ENCODE peak calls at places on chromosomes 5 and 9, in nine cellular contexts. E is retinal pigment epithelial cell, L is HCT116, F is ovary, T is PC-9, K is dorsolateral prefrontal cortex, I is PC-3, Y is neural progenitor cell, G is fibroblast of the aortic adventitia. Z is an unnamed sample.

GRCh38 chr5:14908195-14908594 is 36.6 kb upstream of the ANKH start:
- DNase-seq in E (no peak), L (no peak), F (no peak), T (peak), K (no peak), I (peak), Y (no peak), G (peak), Z (peak)

GRCh38 chr5:159331099-159331973 is 1.0 kb upstream of the IL12B start:
- DNase-seq in E (no peak), L (no peak), F (peak), T (no peak), K (peak), I (peak), Y (peak), G (peak), Z (peak)

GRCh38 chr9:135514342-135515082 is 6.7 kb upstream of the LCN1 start:
- DNase-seq in E (no peak), L (no peak), F (no peak), T (no peak), K (peak), I (no peak), Y (no peak), G (no peak), Z (no peak)

GRCh38 chr9:126788631-126789349 is 16.1 kb upstream of the ZBTB43 start:
- DNase-seq in E (peak), L (no peak), F (no peak), T (peak), K (peak), I (peak), Y (no peak), G (peak), Z (peak)

GRCh38 chr9:98018347-98018746 is 35.2 kb downstream of the ANP32B start:
- DNase-seq in E (no peak), L (no peak), F (no peak), T (no peak), K (no peak), I (no peak), Y (no peak), G (no peak), Z (no peak)

GRCh38 chr5:8213701-8214240 is 344.8 kb downstream of the MTRR start:
- DNase-seq in E (no peak), L (no peak), F (no peak), T (no peak), K (no peak), I (no peak), Y (peak), G (no peak), Z (no peak)

GRCh38 chr5:161314033-161314432 is 232.5 kb downstream of the GABRB2 start:
- DNase-seq in E (peak), L (no peak), F (no peak), T (no peak), K (no peak), I (no peak), Y (no peak), G (no peak), Z (no peak)

GRCh38 chr9:134325813-134326753 is at the start of gene RXRA:
- DNase-seq in E (no peak), L (no peak), F (peak), T (peak), K (peak), I (peak), Y (peak), G (peak), Z (peak)

GRCh38 chr5:6587171-6587570 is 45.7 kb downstream of the NSUN2 start:
- DNase-seq in E (no peak), L (no peak), F (no peak), T (no peak), K (no peak), I (no peak), Y (no peak), G (no peak), Z (no peak)

GRCh38 chr9:134624119-134624826 is 17.3 kb upstream of the COL5A1 start:
- DNase-seq in E (no peak), L (no peak), F (peak), T (no peak), K (peak), I (no peak), Y (no peak), G (peak), Z (peak)

DNA sequence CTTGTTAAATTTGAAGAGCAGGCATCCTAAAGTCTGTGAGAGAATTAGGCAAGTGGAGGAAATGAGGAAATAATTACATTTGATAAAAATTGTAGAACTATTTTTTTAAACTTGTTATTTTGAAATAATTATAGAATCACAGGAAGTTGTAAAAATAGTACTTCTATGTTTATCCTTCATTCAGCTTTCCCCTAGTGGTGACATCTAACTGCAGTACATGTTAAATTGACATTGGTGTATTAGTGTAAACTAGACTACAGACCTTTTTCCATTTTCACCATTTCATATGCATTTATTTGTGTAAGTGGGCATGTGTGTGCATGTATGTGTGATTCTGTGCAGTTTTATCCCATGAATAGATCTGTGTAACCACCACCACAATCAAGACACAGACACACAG is 51.6 kb downstream of the F2RL2 start:
- DNase-seq in E (no peak), L (no peak), F (no peak), T (no peak), K (no peak), I (no peak), Y (no peak), G (no peak), Z (no peak)
- TF ChIP-seq CTCF in E (no peak), L (no peak), F (no peak), T (no peak), K (no peak), I (peak), Y (no peak), G (peak), Z (no peak)

DNA sequence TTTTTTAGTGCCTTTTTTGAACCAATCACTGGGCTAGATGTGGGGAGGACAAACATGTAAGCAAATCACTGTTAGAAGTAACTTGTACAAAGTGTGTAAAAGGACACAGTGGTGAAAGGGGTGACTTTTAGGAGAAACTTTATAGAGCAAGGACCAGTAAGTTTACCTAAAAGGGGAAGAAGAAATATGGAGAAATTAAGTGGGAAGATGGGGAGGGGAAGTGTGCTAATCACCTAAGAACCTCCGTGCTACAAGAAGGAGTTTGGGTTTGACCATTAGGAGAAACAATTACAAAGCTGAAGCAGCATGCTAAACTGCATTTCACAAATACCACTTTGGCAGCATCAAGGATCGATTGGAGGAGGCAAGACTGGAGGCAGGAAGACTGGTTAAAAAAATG is 17.3 kb downstream of the ITGA1 start:
- DNase-seq in E (no peak), L (no peak), F (no peak), T (no peak), K (no peak), I (no peak), Y (no peak), G (no peak), Z (no peak)
- H3K4me3 ChIP-seq in E (no peak), L (no peak), F (no peak), T (no peak), K (no peak), I (no peak), Y (no peak), G (no peak), Z (peak)

DNA sequence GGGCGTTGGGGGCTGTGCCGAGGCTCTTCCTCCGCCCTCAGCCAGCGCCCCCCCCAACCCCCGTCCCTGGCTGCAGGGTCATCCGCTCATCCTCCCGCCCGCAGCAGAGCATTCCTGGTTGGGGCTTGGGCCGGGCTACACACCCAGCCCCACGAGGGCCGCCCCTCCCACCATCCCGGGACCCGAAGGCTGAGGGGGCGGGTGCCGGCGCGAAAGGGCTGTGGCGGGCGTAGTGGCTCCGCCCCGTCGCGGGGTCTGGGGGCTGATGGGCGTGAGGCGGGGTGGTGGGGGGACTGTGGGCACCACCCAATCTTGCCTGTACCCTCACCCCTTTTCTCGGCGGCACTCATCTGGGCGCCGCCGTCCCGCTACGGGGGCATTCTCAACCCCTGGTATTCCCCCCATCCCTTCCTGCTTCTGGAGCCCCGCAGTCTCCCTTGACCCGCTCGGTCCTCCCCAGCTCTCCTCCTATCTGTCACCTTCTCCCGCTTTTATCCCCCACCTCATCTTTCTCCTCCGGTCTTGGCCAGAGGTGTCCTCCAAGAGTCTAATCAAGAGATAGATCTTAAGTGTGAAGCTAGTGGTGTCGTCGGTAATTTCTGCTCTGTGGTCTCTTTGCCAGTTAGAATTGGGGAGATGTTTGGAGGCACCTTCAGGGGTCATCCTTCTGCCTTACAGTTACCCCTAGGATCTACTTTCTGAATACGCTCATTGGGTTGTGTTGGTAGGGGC is 1.6 kb downstream of the FER start:
- DNase-seq in E (no peak), L (no peak), F (no peak), T (no peak), K (no peak), I (no peak), Y (no peak), G (no peak), Z (no peak)
- TF ChIP-seq CTCF in E (no peak), L (no peak), F (no peak), T (no peak), K (no peak), I (peak), Y (peak), G (no peak), Z (no peak)

DNA sequence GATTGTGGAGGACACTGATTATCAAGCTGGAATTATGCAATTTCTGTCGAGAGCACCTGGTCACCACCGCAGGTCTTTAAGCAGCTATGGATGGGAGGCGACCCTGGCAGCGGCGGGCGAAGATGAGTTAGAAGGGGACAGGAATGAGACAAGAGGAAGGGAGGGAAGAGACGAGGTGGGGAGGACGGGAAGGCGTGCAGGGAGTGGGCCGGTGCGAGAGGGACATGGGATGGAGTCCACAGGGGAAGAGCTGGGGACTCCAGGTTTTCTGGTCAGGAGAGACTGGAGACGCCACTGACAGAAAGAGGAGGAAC is 192.3 kb downstream of the MELK start:
- DNase-seq in E (no peak), L (no peak), F (no peak), T (no peak), K (no peak), I (no peak), Y (peak), G (no peak), Z (no peak)
- H3K4me3 ChIP-seq in E (no peak), L (peak), F (no peak), T (no peak), K (peak), I (no peak), Y (peak), G (no peak), Z (no peak)

GRCh38 chr5:170504598-170505266 is 912 bp downstream of the KCNIP1 start:
- DNase-seq in E (no peak), L (no peak), F (no peak), T (no peak), K (no peak), I (no peak), Y (no peak), G (no peak), Z (no peak)

GRCh38 chr5:170511550-170511949 is 7.7 kb downstream of the KCNIP1 start:
- DNase-seq in E (no peak), L (no peak), F (no peak), T (no peak), K (no peak), I (no peak), Y (no peak), G (no peak), Z (no peak)

GRCh38 chr5:170509323-170509660 is 5.5 kb downstream of the KCNIP1 start:
- DNase-seq in E (no peak), L (no peak), F (no peak), T (no peak), K (no peak), I (no peak), Y (no peak), G (no peak), Z (no peak)

GRCh38 chr5:170508036-170508435 is 4.2 kb downstream of the KCNIP1 start:
- DNase-seq in E (no peak), L (no peak), F (no peak), T (peak), K (no peak), I (no peak), Y (no peak), G (no peak), Z (no peak)

DNA sequence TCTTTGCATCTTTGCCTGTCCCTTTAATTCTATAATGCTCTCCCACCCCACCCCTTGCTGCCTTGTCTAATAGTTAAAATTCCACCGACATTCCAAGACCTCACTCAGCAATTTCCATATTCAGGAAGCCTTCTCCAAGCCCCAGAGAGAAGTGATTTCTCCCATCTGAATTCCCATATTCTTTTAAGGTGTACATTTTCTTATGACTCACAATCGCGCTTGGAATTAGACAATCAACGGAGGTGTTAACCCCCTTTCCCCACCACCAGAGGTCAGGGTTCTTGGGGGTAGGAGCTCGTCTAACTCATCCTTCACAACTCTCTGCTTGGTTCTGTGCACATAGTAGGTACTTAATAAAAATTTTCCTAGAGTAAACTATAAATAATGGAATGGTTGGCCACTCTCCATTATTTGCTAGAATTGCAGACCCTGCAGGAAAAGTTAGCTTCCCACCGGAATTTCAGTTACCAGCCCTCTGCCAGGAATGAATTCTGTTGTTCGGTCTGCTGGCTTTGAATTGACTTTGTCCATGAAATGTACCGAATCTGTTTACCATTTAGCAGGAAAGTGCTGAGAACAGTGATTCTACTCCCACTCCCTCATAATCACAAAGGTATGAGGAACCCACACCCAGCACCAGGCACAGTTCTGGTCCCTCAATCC is 5.0 kb downstream of the KCNIP1 start:
- DNase-seq in E (no peak), L (no peak), F (no peak), T (no peak), K (no peak), I (no peak), Y (no peak), G (no peak), Z (no peak)
- TF ChIP-seq CTCF in E (peak), L (peak), F (no peak), T (peak), K (no peak), I (no peak), Y (peak), G (no peak), Z (no peak)

DNA sequence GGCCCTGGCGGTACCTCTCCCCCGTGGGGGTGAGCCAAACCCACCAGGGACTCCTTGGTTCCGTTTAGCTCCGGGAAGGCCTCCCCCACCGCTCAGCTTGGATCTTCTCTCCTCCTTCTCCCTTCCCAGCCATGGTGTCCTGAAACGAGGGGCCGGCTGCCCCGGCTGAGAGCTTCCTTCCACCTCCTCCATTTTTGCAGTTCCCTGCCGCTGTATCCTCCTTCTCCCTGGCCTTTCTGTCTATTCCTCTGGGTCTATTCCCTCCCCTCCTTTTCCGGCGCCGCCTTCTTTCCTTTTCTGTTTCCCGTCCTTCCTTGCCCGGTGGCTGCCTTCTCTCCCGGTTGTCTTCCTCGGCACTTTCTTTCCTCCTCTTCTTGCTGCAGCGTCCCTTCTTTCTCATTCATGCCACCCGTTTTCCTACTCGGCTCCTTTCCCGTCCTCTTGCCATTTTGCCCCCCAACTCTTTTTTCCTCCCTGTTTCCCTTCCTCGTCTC is 110.4 kb downstream of the LIFR start:
- DNase-seq in E (no peak), L (no peak), F (no peak), T (no peak), K (no peak), I (no peak), Y (no peak), G (no peak), Z (no peak)
- H3K4me3 ChIP-seq in E (peak), L (no peak), F (no peak), T (no peak), K (no peak), I (no peak), Y (no peak), G (peak), Z (peak)

GRCh38 chr5:37791321-37791720 is 48.5 kb downstream of the GDNF start:
- DNase-seq in E (no peak), L (no peak), F (no peak), T (no peak), K (no peak), I (no peak), Y (no peak), G (no peak), Z (no peak)

GRCh38 chr5:37787742-37788141 is 52.1 kb downstream of the GDNF start:
- DNase-seq in E (no peak), L (no peak), F (no peak), T (no peak), K (no peak), I (peak), Y (no peak), G (no peak), Z (no peak)

GRCh38 chr5:37789991-37790390 is 49.9 kb downstream of the GDNF start:
- DNase-seq in E (no peak), L (no peak), F (no peak), T (no peak), K (no peak), I (peak), Y (no peak), G (peak), Z (peak)

GRCh38 chr5:37792976-37793328 is 46.9 kb downstream of the GDNF start:
- DNase-seq in E (no peak), L (no peak), F (no peak), T (peak), K (no peak), I (peak), Y (no peak), G (peak), Z (peak)
- TF ChIP-seq CTCF in E (no peak), L (no peak), F (no peak), T (no peak), K (no peak), I (no peak), Y (no peak), G (no peak), Z (no peak)

GRCh38 chr5:40914835-40915234 is 5.5 kb downstream of the C7 start:
- DNase-seq in E (no peak), L (no peak), F (no peak), T (peak), K (no peak), I (no peak), Y (no peak), G (peak), Z (peak)

GRCh38 chr5:40909723-40910122 is 426 bp downstream of the C7 start:
- DNase-seq in E (no peak), L (no peak), F (no peak), T (no peak), K (no peak), I (no peak), Y (no peak), G (peak), Z (no peak)

GRCh38 chr5:40916213-40916612 is 6.9 kb downstream of the C7 start:
- DNase-seq in E (no peak), L (no peak), F (no peak), T (no peak), K (no peak), I (no peak), Y (peak), G (no peak), Z (no peak)

GRCh38 chr5:40911278-40911677 is 2.0 kb downstream of the C7 start:
- DNase-seq in E (no peak), L (no peak), F (peak), T (no peak), K (no peak), I (no peak), Y (no peak), G (no peak), Z (no peak)

GRCh38 chr5:40915341-40915926 is 6.1 kb downstream of the C7 start:
- DNase-seq in E (no peak), L (no peak), F (no peak), T (no peak), K (no peak), I (no peak), Y (no peak), G (peak), Z (no peak)
- H3K4me3 ChIP-seq in E (no peak), L (no peak), F (peak), T (no peak), K (no peak), I (no peak), Y (no peak), G (no peak), Z (no peak)

GRCh38 chr9:34372598-34373011 is 4.1 kb downstream of the MYORG start:
- DNase-seq in E (no peak), L (no peak), F (no peak), T (no peak), K (no peak), I (no peak), Y (no peak), G (no peak), Z (no peak)

GRCh38 chr9:34373749-34374148 is 2.9 kb downstream of the MYORG start:
- DNase-seq in E (no peak), L (no peak), F (no peak), T (no peak), K (no peak), I (no peak), Y (no peak), G (no peak), Z (no peak)

GRCh38 chr9:34370335-34370969 is 6.2 kb downstream of the MYORG start:
- DNase-seq in E (no peak), L (no peak), F (no peak), T (no peak), K (no peak), I (no peak), Y (no peak), G (no peak), Z (no peak)

GRCh38 chr9:34371886-34372597 is 4.7 kb downstream of the MYORG start:
- DNase-seq in E (no peak), L (no peak), F (no peak), T (no peak), K (no peak), I (no peak), Y (no peak), G (no peak), Z (no peak)

GRCh38 chr9:34370970-34371880 is 5.5 kb downstream of the MYORG start:
- DNase-seq in E (no peak), L (no peak), F (no peak), T (no peak), K (no peak), I (no peak), Y (no peak), G (no peak), Z (peak)
- TF ChIP-seq CTCF in E (peak), L (no peak), F (no peak), T (no peak), K (no peak), I (no peak), Y (no peak), G (no peak), Z (no peak)